ENCODE peak calls at places on chromosomes 7 and 10, in six cellular contexts. One of them, this sample, is unnamed.
A peak's percentile ranks its signal among the peaks of the same experiment; 100 is the strongest.

GRCh38 chr10:100009283-100009792 is 409 bp downstream of the DNMBP start:
- DNase-seq in A549: peak; percentile 42
- DNase-seq in fibroblast of lung: no peak
- DNase-seq in neuronal stem cell: no peak
- DNase-seq in upper lobe of right lung: peak; percentile 65
- DNase-seq in adrenal gland: peak; percentile 63
- DNase-seq in this sample: no peak

GRCh38 chr7:55565693-55566092 is 6.6 kb downstream of the VOPP1 start:
- DNase-seq in neuronal stem cell: no peak
- DNase-seq in adrenal gland: no peak
- DNase-seq in fibroblast of lung: peak; percentile 18
- DNase-seq in A549: no peak
- DNase-seq in upper lobe of right lung: no peak
- DNase-seq in this sample: no peak

GRCh38 chr10:62648941-62649340 is 155.6 kb upstream of the ADO start:
- DNase-seq in fibroblast of lung: no peak
- DNase-seq in A549: no peak
- DNase-seq in adrenal gland: no peak
- DNase-seq in neuronal stem cell: no peak
- DNase-seq in upper lobe of right lung: no peak
- DNase-seq in this sample: no peak

GRCh38 chr10:122233857-122234348 is 37.2 kb upstream of the BTBD16 start:
- DNase-seq in A549: no peak
- DNase-seq in upper lobe of right lung: no peak
- DNase-seq in adrenal gland: no peak
- DNase-seq in fibroblast of lung: no peak
- DNase-seq in neuronal stem cell: no peak
- DNase-seq in this sample: no peak

GRCh38 chr7:105101864-105102263 is 87.9 kb downstream of the KMT2E start:
- DNase-seq in upper lobe of right lung: no peak
- DNase-seq in adrenal gland: no peak
- DNase-seq in A549: no peak
- DNase-seq in neuronal stem cell: no peak
- DNase-seq in fibroblast of lung: no peak
- DNase-seq in this sample: no peak

GRCh38 chr10:62870866-62871265 is 54.7 kb upstream of the EGR2 start:
- DNase-seq in neuronal stem cell: no peak
- DNase-seq in A549: no peak
- DNase-seq in adrenal gland: no peak
- DNase-seq in fibroblast of lung: no peak
- DNase-seq in upper lobe of right lung: no peak
- DNase-seq in this sample: no peak

GRCh38 chr7:100802951-100803350 is 24.4 kb downstream of the EPHB4 start:
- DNase-seq in fibroblast of lung: no peak
- DNase-seq in adrenal gland: no peak
- DNase-seq in upper lobe of right lung: no peak
- DNase-seq in A549: no peak
- DNase-seq in neuronal stem cell: no peak
- DNase-seq in this sample: no peak

GRCh38 chr10:87979847-87980246 is 116.4 kb downstream of the PTEN start:
- DNase-seq in upper lobe of right lung: no peak
- DNase-seq in adrenal gland: no peak
- DNase-seq in neuronal stem cell: no peak
- DNase-seq in A549: no peak
- DNase-seq in fibroblast of lung: no peak
- DNase-seq in this sample: no peak

GRCh38 chr7:101696-102376 is 90.5 kb upstream of the FAM20C start:
- DNase-seq in fibroblast of lung: peak; percentile 79
- DNase-seq in adrenal gland: peak; percentile 38
- DNase-seq in upper lobe of right lung: peak; percentile 46
- DNase-seq in neuronal stem cell: no peak
- DNase-seq in A549: no peak
- DNase-seq in this sample: peak; percentile 35

GRCh38 chr7:17632401-17632800 is 307.9 kb downstream of the SNX13 start:
- DNase-seq in A549: no peak
- DNase-seq in fibroblast of lung: no peak
- DNase-seq in adrenal gland: no peak
- DNase-seq in upper lobe of right lung: no peak
- DNase-seq in neuronal stem cell: no peak
- DNase-seq in this sample: no peak

GRCh38 chr7:158774916-158775315 is 54.4 kb downstream of the ESYT2 start:
- DNase-seq in adrenal gland: no peak
- DNase-seq in upper lobe of right lung: no peak
- DNase-seq in fibroblast of lung: peak; percentile 28
- DNase-seq in neuronal stem cell: no peak
- DNase-seq in A549: no peak
- DNase-seq in this sample: no peak

GRCh38 chr10:72306215-72306760 is 32.6 kb downstream of the DDIT4 start:
- DNase-seq in upper lobe of right lung: no peak
- DNase-seq in A549: no peak
- DNase-seq in fibroblast of lung: no peak
- DNase-seq in adrenal gland: no peak
- DNase-seq in neuronal stem cell: no peak
- DNase-seq in this sample: no peak
- H3K27ac ChIP-seq in upper lobe of right lung: peak overlapping the region; percentile 42
- H3K27ac ChIP-seq in A549: peak overlapping the region; percentile 98
- H3K27ac ChIP-seq in fibroblast of lung: no peak overlapping the region
- H3K27ac ChIP-seq in adrenal gland: no peak overlapping the region
- H3K27ac ChIP-seq in neuronal stem cell: no peak overlapping the region
- H3K27ac ChIP-seq in this sample: no peak overlapping the region

DNA sequence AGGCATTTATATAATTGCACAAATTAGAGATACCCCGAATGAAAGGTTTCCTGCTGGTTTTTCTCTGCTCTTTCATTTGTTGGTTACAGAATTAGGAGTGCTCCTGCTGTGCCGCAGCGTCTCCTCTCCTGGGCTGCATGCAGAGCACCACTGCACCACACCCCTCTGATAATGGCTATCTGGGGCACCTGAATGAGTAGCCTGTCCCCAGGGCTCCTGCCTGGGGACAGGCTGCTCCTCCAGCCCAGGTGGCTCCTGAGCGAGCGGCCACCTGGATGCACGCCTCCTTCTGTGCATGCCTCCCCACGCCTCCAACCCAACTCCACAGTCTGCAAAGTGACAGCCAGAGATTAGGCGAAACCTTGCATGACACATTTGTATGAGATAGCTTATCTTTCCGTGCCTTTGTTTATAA is 242.6 kb upstream of the FZD8 start:
- DNase-seq in A549: no peak
- DNase-seq in adrenal gland: no peak
- DNase-seq in fibroblast of lung: no peak
- DNase-seq in upper lobe of right lung: no peak
- DNase-seq in neuronal stem cell: no peak
- DNase-seq in this sample: peak; percentile 86
- H3K4me3 ChIP-seq in A549: no peak overlapping the region
- H3K4me3 ChIP-seq in adrenal gland: no peak overlapping the region
- H3K4me3 ChIP-seq in fibroblast of lung: no peak overlapping the region
- H3K4me3 ChIP-seq in upper lobe of right lung: no peak overlapping the region
- H3K4me3 ChIP-seq in neuronal stem cell: no peak overlapping the region
- H3K4me3 ChIP-seq in this sample: no peak overlapping the region

GRCh38 chr10:11539191-11539868 is 72.1 kb downstream of the USP6NL start:
- DNase-seq in A549: no peak
- DNase-seq in upper lobe of right lung: no peak
- DNase-seq in adrenal gland: no peak
- DNase-seq in fibroblast of lung: peak; percentile 67
- DNase-seq in neuronal stem cell: no peak
- DNase-seq in this sample: peak; percentile 61

GRCh38 chr10:11538834-11539190 is 72.6 kb downstream of the USP6NL start:
- DNase-seq in fibroblast of lung: no peak
- DNase-seq in A549: no peak
- DNase-seq in neuronal stem cell: no peak
- DNase-seq in upper lobe of right lung: no peak
- DNase-seq in adrenal gland: no peak
- DNase-seq in this sample: peak; percentile 50

GRCh38 chr10:11546581-11546980 is 64.9 kb downstream of the USP6NL start:
- DNase-seq in upper lobe of right lung: no peak
- DNase-seq in adrenal gland: no peak
- DNase-seq in fibroblast of lung: peak; percentile 62
- DNase-seq in A549: no peak
- DNase-seq in neuronal stem cell: no peak
- DNase-seq in this sample: no peak

GRCh38 chr10:11536256-11536655 is 75.2 kb downstream of the USP6NL start:
- DNase-seq in neuronal stem cell: no peak
- DNase-seq in fibroblast of lung: no peak
- DNase-seq in upper lobe of right lung: no peak
- DNase-seq in A549: no peak
- DNase-seq in adrenal gland: no peak
- DNase-seq in this sample: no peak

DNA sequence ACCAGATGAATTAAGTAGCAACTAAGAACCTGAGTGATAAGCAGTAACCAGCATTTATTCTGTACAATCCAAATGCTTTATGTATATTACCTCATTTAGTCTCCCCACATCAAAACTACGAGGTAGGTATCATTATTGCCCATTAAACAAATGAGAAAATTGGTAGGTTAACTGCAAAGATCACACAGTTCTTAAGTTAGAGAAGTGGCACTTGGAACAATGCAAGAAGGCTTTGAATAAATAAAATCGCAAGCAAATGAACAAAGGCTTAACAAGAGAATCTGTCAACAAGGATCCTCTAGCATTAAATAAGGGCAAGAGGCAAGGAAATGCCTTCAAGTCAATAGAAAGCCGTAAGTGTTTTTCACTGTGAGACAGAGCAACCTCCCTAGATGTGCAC is 70.2 kb downstream of the USP6NL start:
- DNase-seq in upper lobe of right lung: no peak
- DNase-seq in neuronal stem cell: no peak
- DNase-seq in adrenal gland: no peak
- DNase-seq in fibroblast of lung: no peak
- DNase-seq in A549: no peak
- DNase-seq in this sample: no peak
- H3K4me1 ChIP-seq in upper lobe of right lung: peaks cover 4% of the 10 kb centered on the region
- H3K4me1 ChIP-seq in neuronal stem cell: no peaks in the 10 kb centered on the region
- H3K4me1 ChIP-seq in adrenal gland: peaks cover 4% of the 10 kb centered on the region
- H3K4me1 ChIP-seq in fibroblast of lung: peaks cover 10% of the 10 kb centered on the region
- H3K4me1 ChIP-seq in A549: peaks cover 15% of the 10 kb centered on the region
- H3K4me1 ChIP-seq in this sample: peaks cover 10% of the 10 kb centered on the region

GRCh38 chr7:138891446-138891810 is 89.8 kb downstream of the KIAA1549 start:
- DNase-seq in adrenal gland: peak; percentile 38
- DNase-seq in A549: no peak
- DNase-seq in fibroblast of lung: no peak
- DNase-seq in neuronal stem cell: no peak
- DNase-seq in upper lobe of right lung: no peak
- DNase-seq in this sample: no peak
- H3K27ac ChIP-seq in adrenal gland: no peak overlapping the region
- H3K27ac ChIP-seq in A549: peak overlapping the region; percentile 83
- H3K27ac ChIP-seq in fibroblast of lung: no peak overlapping the region
- H3K27ac ChIP-seq in neuronal stem cell: no peak overlapping the region
- H3K27ac ChIP-seq in upper lobe of right lung: no peak overlapping the region
- H3K27ac ChIP-seq in this sample: no peak overlapping the region

This sample was measured in endodermal cell.